ENCODE peak calls at places on chromosomes 7 and 10, in ten cellular contexts. One of them, this sample, is unnamed.

GRCh38 chr7:133869556-133869955 is 257.6 kb upstream of the LRGUK start:
- DNase-seq in NT2/D1: no peak
- DNase-seq in activated CD4-positive, CD25-positive, alpha-beta regulatory T cell treated with anti-CD3 and anti-CD28 coated beads, Interleukin-2, amount 50 U/mL, for 16 hours: no peak
- DNase-seq in stimulated activated naive CD4-positive, alpha-beta T cell treated with Interleukin-2 at 50 U/mL for 16 hours: no peak
- DNase-seq in left ventricle myocardium inferior: no peak
- DNase-seq in amniotic stem cell: no peak
- DNase-seq in IMR-90: no peak
- DNase-seq in GM12892: no peak
- DNase-seq in T1000: no peak
- DNase-seq in SIG-M5: no peak
- DNase-seq in this sample: no peak

GRCh38 chr10:102542800-102543418 is 39.1 kb downstream of the SUFU start:
- DNase-seq in NT2/D1: no peak
- DNase-seq in activated CD4-positive, CD25-positive, alpha-beta regulatory T cell treated with anti-CD3 and anti-CD28 coated beads, Interleukin-2, amount 50 U/mL, for 16 hours: no peak
- DNase-seq in stimulated activated naive CD4-positive, alpha-beta T cell treated with Interleukin-2 at 50 U/mL for 16 hours: no peak
- DNase-seq in left ventricle myocardium inferior: no peak
- DNase-seq in amniotic stem cell: peak; percentile 17
- DNase-seq in IMR-90: peak; percentile 89
- DNase-seq in GM12892: no peak
- DNase-seq in T1000: no peak
- DNase-seq in SIG-M5: no peak
- DNase-seq in this sample: no peak

GRCh38 chr10:35079763-35080162 is 10.4 kb downstream of the CUL2 start:
- DNase-seq in NT2/D1: no peak
- DNase-seq in activated CD4-positive, CD25-positive, alpha-beta regulatory T cell treated with anti-CD3 and anti-CD28 coated beads, Interleukin-2, amount 50 U/mL, for 16 hours: no peak
- DNase-seq in stimulated activated naive CD4-positive, alpha-beta T cell treated with Interleukin-2 at 50 U/mL for 16 hours: no peak
- DNase-seq in left ventricle myocardium inferior: no peak
- DNase-seq in amniotic stem cell: peak; percentile 48
- DNase-seq in IMR-90: peak; percentile 89
- DNase-seq in GM12892: no peak
- DNase-seq in T1000: peak; percentile 11
- DNase-seq in SIG-M5: no peak
- DNase-seq in this sample: peak; percentile 68

GRCh38 chr10:78812571-78813318 is 256.0 kb upstream of the ZMIZ1 start:
- DNase-seq in NT2/D1: no peak
- DNase-seq in activated CD4-positive, CD25-positive, alpha-beta regulatory T cell treated with anti-CD3 and anti-CD28 coated beads, Interleukin-2, amount 50 U/mL, for 16 hours: no peak
- DNase-seq in stimulated activated naive CD4-positive, alpha-beta T cell treated with Interleukin-2 at 50 U/mL for 16 hours: no peak
- DNase-seq in left ventricle myocardium inferior: no peak
- DNase-seq in amniotic stem cell: no peak
- DNase-seq in IMR-90: no peak
- DNase-seq in GM12892: no peak
- DNase-seq in T1000: no peak
- DNase-seq in SIG-M5: no peak
- DNase-seq in this sample: no peak

GRCh38 chr10:101217450-101218281 is 11.6 kb downstream of the LBX1 start:
- DNase-seq in NT2/D1: no peak
- DNase-seq in activated CD4-positive, CD25-positive, alpha-beta regulatory T cell treated with anti-CD3 and anti-CD28 coated beads, Interleukin-2, amount 50 U/mL, for 16 hours: no peak
- DNase-seq in stimulated activated naive CD4-positive, alpha-beta T cell treated with Interleukin-2 at 50 U/mL for 16 hours: no peak
- DNase-seq in left ventricle myocardium inferior: no peak
- DNase-seq in amniotic stem cell: no peak
- DNase-seq in IMR-90: peak; percentile 36
- DNase-seq in GM12892: no peak
- DNase-seq in T1000: no peak
- DNase-seq in SIG-M5: no peak
- DNase-seq in this sample: peak; percentile 53

GRCh38 chr10:53697038-53697437 is 924.5 kb upstream of the MBL2 start:
- DNase-seq in NT2/D1: no peak
- DNase-seq in activated CD4-positive, CD25-positive, alpha-beta regulatory T cell treated with anti-CD3 and anti-CD28 coated beads, Interleukin-2, amount 50 U/mL, for 16 hours: no peak
- DNase-seq in stimulated activated naive CD4-positive, alpha-beta T cell treated with Interleukin-2 at 50 U/mL for 16 hours: no peak
- DNase-seq in left ventricle myocardium inferior: no peak
- DNase-seq in amniotic stem cell: no peak
- DNase-seq in IMR-90: no peak
- DNase-seq in GM12892: no peak
- DNase-seq in T1000: peak; percentile 8
- DNase-seq in SIG-M5: no peak
- DNase-seq in this sample: no peak

GRCh38 chr10:73095479-73096021 is 1.1 kb downstream of the P4HA1 start:
- DNase-seq in NT2/D1: no peak
- DNase-seq in activated CD4-positive, CD25-positive, alpha-beta regulatory T cell treated with anti-CD3 and anti-CD28 coated beads, Interleukin-2, amount 50 U/mL, for 16 hours: peak; percentile 8
- DNase-seq in stimulated activated naive CD4-positive, alpha-beta T cell treated with Interleukin-2 at 50 U/mL for 16 hours: peak; percentile 4
- DNase-seq in left ventricle myocardium inferior: peak; percentile 42
- DNase-seq in amniotic stem cell: peak; percentile 78
- DNase-seq in IMR-90: peak; percentile 82
- DNase-seq in GM12892: no peak
- DNase-seq in T1000: peak; percentile 14
- DNase-seq in SIG-M5: no peak
- DNase-seq in this sample: peak; percentile 78

GRCh38 chr10:34061846-34062245 is 727.4 kb upstream of the NRP1 start:
- DNase-seq in NT2/D1: no peak
- DNase-seq in activated CD4-positive, CD25-positive, alpha-beta regulatory T cell treated with anti-CD3 and anti-CD28 coated beads, Interleukin-2, amount 50 U/mL, for 16 hours: no peak
- DNase-seq in stimulated activated naive CD4-positive, alpha-beta T cell treated with Interleukin-2 at 50 U/mL for 16 hours: no peak
- DNase-seq in left ventricle myocardium inferior: no peak
- DNase-seq in amniotic stem cell: no peak
- DNase-seq in IMR-90: no peak
- DNase-seq in GM12892: no peak
- DNase-seq in T1000: no peak
- DNase-seq in SIG-M5: no peak
- DNase-seq in this sample: no peak

GRCh38 chr7:151143261-151144015 is 24.1 kb downstream of the GBX1 start:
- DNase-seq in NT2/D1: no peak
- DNase-seq in activated CD4-positive, CD25-positive, alpha-beta regulatory T cell treated with anti-CD3 and anti-CD28 coated beads, Interleukin-2, amount 50 U/mL, for 16 hours: no peak
- DNase-seq in stimulated activated naive CD4-positive, alpha-beta T cell treated with Interleukin-2 at 50 U/mL for 16 hours: no peak
- DNase-seq in left ventricle myocardium inferior: no peak
- DNase-seq in amniotic stem cell: no peak
- DNase-seq in IMR-90: no peak
- DNase-seq in GM12892: no peak
- DNase-seq in T1000: no peak
- DNase-seq in SIG-M5: no peak
- DNase-seq in this sample: peak; percentile 13

GRCh38 chr7:66529889-66530615 is 98.6 kb upstream of the KCTD7 start:
- DNase-seq in NT2/D1: no peak
- DNase-seq in activated CD4-positive, CD25-positive, alpha-beta regulatory T cell treated with anti-CD3 and anti-CD28 coated beads, Interleukin-2, amount 50 U/mL, for 16 hours: no peak
- DNase-seq in stimulated activated naive CD4-positive, alpha-beta T cell treated with Interleukin-2 at 50 U/mL for 16 hours: no peak
- DNase-seq in left ventricle myocardium inferior: no peak
- DNase-seq in amniotic stem cell: no peak
- DNase-seq in IMR-90: no peak
- DNase-seq in GM12892: no peak
- DNase-seq in T1000: no peak
- DNase-seq in SIG-M5: no peak
- DNase-seq in this sample: no peak

GRCh38 chr10:86651021-86651471 is 3.3 kb upstream of the OPN4 start:
- DNase-seq in NT2/D1: no peak
- DNase-seq in activated CD4-positive, CD25-positive, alpha-beta regulatory T cell treated with anti-CD3 and anti-CD28 coated beads, Interleukin-2, amount 50 U/mL, for 16 hours: no peak
- DNase-seq in stimulated activated naive CD4-positive, alpha-beta T cell treated with Interleukin-2 at 50 U/mL for 16 hours: no peak
- DNase-seq in left ventricle myocardium inferior: no peak
- DNase-seq in amniotic stem cell: no peak
- DNase-seq in IMR-90: no peak
- DNase-seq in GM12892: peak; percentile 6
- DNase-seq in T1000: no peak
- DNase-seq in SIG-M5: no peak
- DNase-seq in this sample: peak; percentile 11

This sample was measured in adrenal gland.